ENCODE peak calls at places on chromosomes 2 and 18, in four cellular contexts. U is activated T-cell treated with anti-CD3 and anti-CD28 coated beads for 48 hours, O is left ventricle myocardium inferior, B is neural crest cell. E is an unnamed sample.

GRCh38 chr2:203972066-203972465 is 35.5 kb downstream of the ICOS start:
- DNase-seq in U (no peak), B (no peak), O (no peak), E (no peak)

GRCh38 chr2:86274265-86274917 is 63.0 kb downstream of the REEP1 start:
- DNase-seq in U (no peak), B (no peak), O (no peak), E (peak; percentile 62)

GRCh38 chr2:75705921-75706320 is 4.8 kb downstream of the GCFC2 start:
- DNase-seq in U (no peak), B (no peak), O (no peak), E (no peak)

GRCh38 chr2:199570957-199571356 is 113.2 kb upstream of the SATB2 start:
- DNase-seq in O (no peak), B (no peak), U (no peak), E (no peak)

GRCh38 chr2:1406434-1406833 is 6.8 kb upstream of the TPO start:
- DNase-seq in U (no peak), O (no peak), B (no peak), E (no peak)

GRCh38 chr18:10374615-10375295 is 79.7 kb upstream of the APCDD1 start:
- DNase-seq in U (no peak), B (peak; percentile 18), O (no peak), E (no peak)

GRCh38 chr2:25814681-25815080 is 63.6 kb downstream of the ASXL2 start:
- DNase-seq in B (no peak), U (no peak), O (no peak), E (no peak)

GRCh38 chr2:181515719-181516118 is 58.5 kb downstream of the ITGA4 start:
- DNase-seq in U (no peak), O (no peak), B (no peak), E (no peak)

GRCh38 chr2:33518200-33518599 is 41.8 kb downstream of the RASGRP3 start:
- DNase-seq in U (no peak), O (no peak), B (no peak), E (no peak)

GRCh38 chr2:42556351-42556890 is 12.0 kb upstream of the MTA3 start:
- DNase-seq in O (no peak), U (no peak), B (no peak), E (no peak)

GRCh38 chr2:16315911-16316310 is 349.7 kb downstream of the CYRIA start:
- DNase-seq in B (no peak), U (no peak), O (no peak), E (no peak)

GRCh38 chr2:10325278-10326145 is 22.8 kb downstream of the HPCAL1 start:
- DNase-seq in O (no peak), B (no peak), U (no peak), E (no peak)

GRCh38 chr2:25490220-25490619 is 148.5 kb upstream of the DNMT3A start:
- DNase-seq in U (no peak), O (no peak), B (no peak), E (no peak)

GRCh38 chr2:230678451-230678850 is 34.2 kb upstream of the CAB39 start:
- DNase-seq in U (no peak), O (no peak), B (no peak), E (no peak)

GRCh38 chr2:240433973-240434727 is 1.3 kb upstream of the GPC1 start:
- DNase-seq in O (peak; percentile 16), B (no peak), U (no peak), E (no peak)

GRCh38 chr2:113838744-113839444 is 51.0 kb upstream of the ACTR3 start:
- DNase-seq in B (no peak), U (no peak), O (no peak), E (no peak)

GRCh38 chr2:176678571-176678970 is 409.3 kb downstream of the MTX2 start:
- DNase-seq in O (no peak), U (no peak), B (no peak), E (no peak)